ENCODE peak calls at places on chromosome 1, in six cellular contexts. V, P, M, O, H and I are unnamed samples.

GRCh38 chr1:46244656-46245371 is 2.7 kb upstream of the RAD54L start:
- DNase-seq in V (peak; percentile 58), P (no peak), M (no peak), O (peak; percentile 6), H (no peak), I (no peak)

GRCh38 chr1:78237364-78237916 is 191.7 kb downstream of the GIPC2 start:
- DNase-seq in V (peak; percentile 98), P (peak; percentile 72), M (no peak), O (no peak), H (no peak), I (no peak)

GRCh38 chr1:6205849-6206845 is at the start of gene RNF207:
- DNase-seq in V (peak; percentile 95), P (peak; percentile 88), M (peak; percentile 74), O (peak; percentile 81), H (peak; percentile 75), I (peak; percentile 60)

GRCh38 chr1:186311375-186312051 is 63.5 kb downstream of the TPR start:
- DNase-seq in V (no peak), P (no peak), M (no peak), O (no peak), H (no peak), I (no peak)

GRCh38 chr1:156004843-156005593 is 15.7 kb downstream of the SSR2 start:
- DNase-seq in V (no peak), P (no peak), M (no peak), O (no peak), H (no peak), I (no peak)

GRCh38 chr1:93207211-93207610 is 26.7 kb downstream of the CCDC18 start:
- DNase-seq in V (no peak), P (no peak), M (no peak), O (no peak), H (no peak), I (no peak)

GRCh38 chr1:181134543-181135461 is 46.3 kb downstream of the IER5 start:
- DNase-seq in V (peak; percentile 53), P (peak; percentile 84), M (no peak), O (peak; percentile 89), H (no peak), I (no peak)

GRCh38 chr1:55235722-55236121 is 20.6 kb upstream of the USP24 start:
- DNase-seq in V (peak; percentile 66), P (no peak), M (no peak), O (peak; percentile 88), H (no peak), I (no peak)

GRCh38 chr1:226709942-226710341 is 29.1 kb downstream of the ITPKB start:
- DNase-seq in V (no peak), P (no peak), M (no peak), O (no peak), H (no peak), I (no peak)

GRCh38 chr1:88890790-88891317 is 513 bp downstream of the GTF2B start:
- DNase-seq in V (peak; percentile 30), P (no peak), M (no peak), O (peak; percentile 48), H (no peak), I (peak; percentile 13)

GRCh38 chr1:115432061-115432460 is 94.0 kb upstream of the NGF start:
- DNase-seq in V (peak; percentile 34), P (no peak), M (no peak), O (peak; percentile 52), H (no peak), I (no peak)

GRCh38 chr1:199759268-199759724 is 268.2 kb upstream of the NR5A2 start:
- DNase-seq in V (peak; percentile 100), P (no peak), M (no peak), O (peak; percentile 55), H (no peak), I (no peak)

GRCh38 chr1:159937014-159937750 is 8.2 kb downstream of the IGSF9 start:
- DNase-seq in V (peak; percentile 71), P (peak; percentile 45), M (no peak), O (no peak), H (no peak), I (no peak)

GRCh38 chr1:27445177-27445936 is 44.6 kb downstream of the WASF2 start:
- DNase-seq in V (no peak), P (no peak), M (no peak), O (no peak), H (no peak), I (no peak)

GRCh38 chr1:119330940-119331263 is 37.7 kb upstream of the HAO2 start:
- DNase-seq in V (no peak), P (no peak), M (no peak), O (no peak), H (no peak), I (no peak)

GRCh38 chr1:81699234-81699633 is 101.5 kb upstream of the ADGRL2 start:
- DNase-seq in V (peak; percentile 91), P (no peak), M (no peak), O (peak; percentile 95), H (no peak), I (no peak)

GRCh38 chr1:115829023-115829674 is 11.8 kb downstream of the NHLH2 start:
- DNase-seq in V (peak; percentile 83), P (peak; percentile 67), M (no peak), O (peak; percentile 79), H (no peak), I (no peak)

GRCh38 chr1:7380712-7381111 is 390.4 kb upstream of the VAMP3 start:
- DNase-seq in V (no peak), P (no peak), M (no peak), O (no peak), H (peak; percentile 10), I (no peak)

GRCh38 chr1:65792671-65793358 is at the start of gene PDE4B:
- DNase-seq in V (no peak), P (peak; percentile 70), M (peak; percentile 17), O (peak; percentile 41), H (peak; percentile 13), I (no peak)

GRCh38 chr1:91400133-91400725 is 4.4 kb downstream of the HFM1 start:
- DNase-seq in V (no peak), P (no peak), M (no peak), O (no peak), H (no peak), I (no peak)

GRCh38 chr1:60008500-60008899 is 65.1 kb downstream of the C1orf87 start:
- DNase-seq in V (no peak), P (no peak), M (no peak), O (no peak), H (no peak), I (no peak)

GRCh38 chr1:26340047-26340481 is 13.9 kb downstream of the CRYBG2 start:
- DNase-seq in V (no peak), P (no peak), M (no peak), O (no peak), H (no peak), I (no peak)

GRCh38 chr1:204398197-204399125 is 13.2 kb downstream of the PPP1R15B start:
- DNase-seq in V (peak; percentile 100), P (peak; percentile 82), M (peak; percentile 19), O (peak; percentile 57), H (no peak), I (peak; percentile 48)

GRCh38 chr1:199394856-199395255 is 632.7 kb upstream of the NR5A2 start:
- DNase-seq in V (peak; percentile 5), P (no peak), M (no peak), O (no peak), H (no peak), I (no peak)

GRCh38 chr1:232428036-232428600 is 201.8 kb downstream of the SIPA1L2 start:
- DNase-seq in V (no peak), P (no peak), M (no peak), O (peak; percentile 71), H (no peak), I (no peak)

GRCh38 chr1:115746021-115746690 is 22.4 kb downstream of the CASQ2 start:
- DNase-seq in V (peak; percentile 57), P (no peak), M (no peak), O (peak; percentile 41), H (no peak), I (no peak)

GRCh38 chr1:61320575-61320974 is 238.2 kb downstream of the NFIA start:
- DNase-seq in V (no peak), P (no peak), M (no peak), O (no peak), H (no peak), I (no peak)

GRCh38 chr1:244801246-244801645 is 34.2 kb upstream of the COX20 start:
- DNase-seq in V (peak; percentile 83), P (no peak), M (no peak), O (peak; percentile 21), H (no peak), I (peak; percentile 21)

GRCh38 chr1:3656450-3657095 is 4.3 kb downstream of the TP73 start:
- DNase-seq in V (no peak), P (peak; percentile 25), M (no peak), O (no peak), H (peak; percentile 9), I (no peak)
- H3K27me3 ChIP-seq in V (peaks cover 70% of the 10 kb centered on the region), P (peaks cover 37% of the 10 kb centered on the region), M (peaks cover 30% of the 10 kb centered on the region), O (peaks cover 26% of the 10 kb centered on the region), H (peaks cover 67% of the 10 kb centered on the region), I (peaks cover 19% of the 10 kb centered on the region)

GRCh38 chr1:9068971-9069323 is 488 bp downstream of the SLC2A5 start:
- DNase-seq in V (no peak), P (no peak), M (no peak), O (no peak), H (no peak), I (no peak)

GRCh38 chr1:9071554-9072235 is 2.3 kb upstream of the SLC2A5 start:
- DNase-seq in V (no peak), P (no peak), M (no peak), O (no peak), H (no peak), I (no peak)

GRCh38 chr1:9070421-9071015 is 1.1 kb upstream of the SLC2A5 start:
- DNase-seq in V (no peak), P (no peak), M (no peak), O (no peak), H (no peak), I (no peak)

GRCh38 chr1:9066945-9067807 is 2.3 kb downstream of the SLC2A5 start:
- DNase-seq in V (peak; percentile 64), P (no peak), M (peak; percentile 52), O (peak; percentile 93), H (peak; percentile 68), I (no peak)

GRCh38 chr1:9069324-9070100 is at the start of gene SLC2A5:
- DNase-seq in V (no peak), P (no peak), M (peak; percentile 33), O (peak; percentile 26), H (no peak), I (no peak)
- H3K4me3 ChIP-seq in V (no peak within 1 kb of the TSS), P (peak within 1 kb of the TSS; percentile 6), M (peak within 1 kb of the TSS; percentile 10), O (peak within 1 kb of the TSS; percentile 31), H (peak within 1 kb of the TSS; percentile 41), I (no peak within 1 kb of the TSS)

GRCh38 chr1:170669036-170669435 is 5.1 kb downstream of the PRRX1 start:
- DNase-seq in V (no peak), P (no peak), M (no peak), O (no peak), H (no peak), I (no peak)
- H3K27me3 ChIP-seq in V (peaks cover 40% of the 10 kb centered on the region), P (peaks cover 78% of the 10 kb centered on the region), M (peaks cover 24% of the 10 kb centered on the region), O (no peaks in the 10 kb centered on the region), H (peaks cover 77% of the 10 kb centered on the region), I (peaks cover 32% of the 10 kb centered on the region)

DNA sequence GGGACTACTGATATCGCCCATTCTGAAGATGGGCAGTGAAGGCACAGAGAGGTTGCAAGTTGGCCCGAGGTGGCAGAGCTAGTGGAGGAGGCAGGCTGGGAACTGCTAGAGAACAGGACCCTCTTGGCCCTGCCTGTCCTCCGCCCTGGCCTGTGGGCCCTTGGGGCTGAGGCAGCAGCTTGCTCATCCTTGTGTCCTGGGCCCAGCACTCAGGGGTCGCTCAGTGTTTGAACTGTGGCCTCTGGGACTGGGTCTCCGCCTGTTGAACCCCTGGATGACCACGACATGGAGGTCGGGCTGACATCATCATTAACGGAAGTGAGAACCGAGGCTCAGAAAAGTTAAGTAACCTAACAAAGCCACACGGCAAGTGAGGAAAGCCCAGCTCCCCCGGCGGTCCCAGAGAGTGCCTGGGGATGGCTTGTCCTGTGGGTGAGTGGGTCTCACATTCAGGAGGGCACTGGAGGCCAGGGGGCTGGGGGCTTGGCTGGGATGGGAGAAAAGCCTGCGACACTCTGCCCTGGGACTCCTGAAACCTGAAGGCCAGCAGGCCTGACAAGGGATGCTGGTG is 23.0 kb upstream of the DDOST start:
- DNase-seq in V (no peak), P (no peak), M (no peak), O (no peak), H (no peak), I (no peak)
- H3K4me3 ChIP-seq in V (no peak overlapping the region), P (peak overlapping the region; percentile 43), M (peak overlapping the region; percentile 49), O (no peak overlapping the region), H (peak overlapping the region; percentile 67), I (no peak overlapping the region)